ENCODE peak calls at places on chromosomes 6 and 20, in four cellular contexts. S is activated T-helper 1 cell treated with Interleukin-2 at 50 U/mL for 16 hours, M is EL, R is cortex of kidney. F is an unnamed sample.

GRCh38 chr6:31110825-31111582 is 1.4 kb downstream of the C6orf15 start:
- DNase-seq in S (no peak), M (no peak), R (no peak), F (no peak)

GRCh38 chr20:50286609-50287008 is 96.0 kb downstream of the CEBPB start:
- DNase-seq in S (no peak), M (peak; percentile 94), R (no peak), F (peak; percentile 85)

GRCh38 chr6:98039876-98040605 is 757.0 kb upstream of the MMS22L start:
- DNase-seq in S (no peak), M (no peak), R (no peak), F (no peak)

GRCh38 chr6:136016228-136017225 is 165.0 kb downstream of the PDE7B start:
- DNase-seq in S (no peak), M (peak; percentile 61), R (no peak), F (no peak)

GRCh38 chr6:47465117-47465516 is 12.5 kb upstream of the CD2AP start:
- DNase-seq in S (no peak), M (no peak), R (no peak), F (no peak)

GRCh38 chr6:79697430-79697829 is 66.3 kb downstream of the SH3BGRL2 start:
- DNase-seq in S (no peak), M (no peak), R (no peak), F (no peak)

GRCh38 chr6:158955265-158955664 is 44.7 kb downstream of the RSPH3 start:
- DNase-seq in S (no peak), M (no peak), R (no peak), F (no peak)

GRCh38 chr6:158605266-158605878 is 39.2 kb downstream of the DYNLT1 start:
- DNase-seq in S (peak; percentile 14), M (peak; percentile 64), R (no peak), F (peak; percentile 80)

GRCh38 chr20:36606171-36607116 is 865 bp downstream of the RAB5IF start:
- DNase-seq in S (no peak), M (peak; percentile 31), R (no peak), F (peak; percentile 58)

GRCh38 chr6:9494864-9495263 is 920.0 kb downstream of the TFAP2A start:
- DNase-seq in S (no peak), M (peak; percentile 44), R (no peak), F (no peak)

GRCh38 chr20:32052090-32052791 is at the start of gene HCK:
- DNase-seq in S (no peak), M (no peak), R (no peak), F (no peak)

GRCh38 chr20:53581444-53582311 is 12.0 kb downstream of the ZNF217 start:
- DNase-seq in S (no peak), M (no peak), R (no peak), F (no peak)

GRCh38 chr6:53925891-53926290 is 131.1 kb downstream of the LRRC1 start:
- DNase-seq in S (no peak), M (no peak), R (no peak), F (no peak)

GRCh38 chr6:34602318-34603111 is 46.4 kb upstream of the SPDEF start:
- DNase-seq in S (no peak), M (peak; percentile 18), R (no peak), F (peak; percentile 29)

GRCh38 chr6:137900815-137901214 is 33.8 kb downstream of the TNFAIP3 start:
- DNase-seq in S (no peak), M (no peak), R (no peak), F (no peak)

GRCh38 chr6:165804331-165805066 is 141.5 kb upstream of the PDE10A start:
- DNase-seq in S (no peak), M (no peak), R (no peak), F (no peak)

GRCh38 chr6:1070085-1070521 is 241.8 kb upstream of the FOXQ1 start:
- DNase-seq in S (no peak), M (no peak), R (no peak), F (peak; percentile 79)

GRCh38 chr6:10791673-10792072 is 44.1 kb downstream of the TMEM14B start:
- DNase-seq in S (no peak), M (no peak), R (no peak), F (no peak)

GRCh38 chr6:47527274-47527673 is 49.7 kb downstream of the CD2AP start:
- DNase-seq in S (no peak), M (no peak), R (no peak), F (no peak)

GRCh38 chr20:53224851-53225250 is 252.7 kb downstream of the TSHZ2 start:
- DNase-seq in S (no peak), M (no peak), R (no peak), F (peak; percentile 53)

GRCh38 chr6:112253842-112254816 is at the start of gene LAMA4:
- DNase-seq in S (no peak), M (peak; percentile 64), R (no peak), F (peak; percentile 62)